ENCODE peak calls at places on chromosome 4, in seven cellular contexts. A is trophoblast cell, G is H9, S is mesendoderm, M is neuronal stem cell, P is H1, H is mesenchymal stem cell. K is an unnamed sample.

GRCh38 chr4:3465698-3466671 is 2.9 kb downstream of the DOK7 start:
- DNase-seq in P (no peak), A (no peak), G (peak), M (no peak), H (no peak), S (peak), K (no peak)

GRCh38 chr4:34469518-34469917 is 1774.8 kb downstream of the ARAP2 start:
- DNase-seq in G (no peak), A (no peak), P (no peak), S (no peak), M (no peak), H (no peak), K (no peak)

GRCh38 chr4:8739357-8739756 is 132.3 kb downstream of the HMX1 start:
- DNase-seq in H (no peak), S (no peak), P (no peak), A (no peak), M (no peak), G (no peak), K (no peak)

GRCh38 chr4:108107729-108108382 is 60.9 kb downstream of the LEF1 start:
- DNase-seq in G (no peak), P (no peak), M (no peak), A (no peak), S (no peak), H (no peak), K (no peak)

GRCh38 chr4:1074077-1074476 is 39.3 kb downstream of the RNF212 start:
- DNase-seq in A (no peak), H (no peak), G (no peak), P (no peak), S (no peak), M (no peak), K (no peak)

GRCh38 chr4:95068401-95068800 is 310.6 kb downstream of the BMPR1B start:
- DNase-seq in H (no peak), A (no peak), G (no peak), P (no peak), M (no peak), S (no peak), K (no peak)

GRCh38 chr4:33722800-33723511 is 2521.4 kb downstream of the ARAP2 start:
- DNase-seq in M (no peak), P (no peak), S (no peak), H (no peak), G (no peak), A (no peak), K (no peak)

GRCh38 chr4:39814403-39815185 is 116.7 kb downstream of the UBE2K start:
- DNase-seq in G (no peak), S (peak), M (no peak), P (no peak), A (peak), H (peak), K (peak)

GRCh38 chr4:80925293-80925692 is 105.2 kb upstream of the BMP3 start:
- DNase-seq in G (no peak), A (no peak), P (no peak), M (no peak), H (no peak), S (no peak), K (no peak)

GRCh38 chr4:87071401-87071800 is 136.6 kb downstream of the AFF1 start:
- DNase-seq in A (no peak), H (no peak), M (no peak), S (no peak), P (no peak), G (no peak), K (no peak)

GRCh38 chr4:165461176-165461835 is 82.5 kb downstream of the CPE start:
- DNase-seq in S (peak), G (no peak), A (peak), H (peak), P (no peak), M (no peak), K (peak)

GRCh38 chr4:36056128-36056527 is 188.2 kb downstream of the ARAP2 start:
- DNase-seq in H (no peak), A (no peak), M (no peak), G (no peak), P (no peak), S (no peak), K (no peak)

GRCh38 chr4:16585053-16585452 is 313.4 kb downstream of the LDB2 start:
- DNase-seq in A (no peak), M (no peak), P (no peak), H (no peak), S (no peak), G (no peak), K (no peak)

GRCh38 chr4:165873298-165874071 is 448 bp downstream of the TLL1 start:
- DNase-seq in M (peak), H (peak), P (peak), S (peak), G (peak), A (peak), K (no peak)

GRCh38 chr4:117783716-117784115 is 250.6 kb upstream of the NDST3 start:
- DNase-seq in P (no peak), S (no peak), H (peak), M (no peak), G (no peak), A (no peak), K (peak)

GRCh38 chr4:11416767-11417113 is 12.0 kb downstream of the HS3ST1 start:
- DNase-seq in A (no peak), S (peak), M (no peak), G (no peak), P (no peak), H (no peak), K (no peak)

GRCh38 chr4:102684605-102685052 is 76.1 kb downstream of the MANBA start:
- DNase-seq in H (peak), A (peak), M (no peak), P (no peak), S (no peak), G (no peak), K (peak)

GRCh38 chr4:105061136-105061696 is 85.5 kb upstream of the TET2 start:
- DNase-seq in A (peak), P (no peak), G (peak), S (peak), H (no peak), M (peak), K (peak)

GRCh38 chr4:113732-114131 is 10.6 kb upstream of the ZNF718 start:
- DNase-seq in M (no peak), H (no peak), P (no peak), G (no peak), A (no peak), S (no peak), K (no peak)

GRCh38 chr4:89834486-89835209 is 2.3 kb downstream of the SNCA start:
- DNase-seq in A (no peak), M (no peak), S (no peak), H (no peak), G (no peak), P (no peak), K (no peak)

DNA sequence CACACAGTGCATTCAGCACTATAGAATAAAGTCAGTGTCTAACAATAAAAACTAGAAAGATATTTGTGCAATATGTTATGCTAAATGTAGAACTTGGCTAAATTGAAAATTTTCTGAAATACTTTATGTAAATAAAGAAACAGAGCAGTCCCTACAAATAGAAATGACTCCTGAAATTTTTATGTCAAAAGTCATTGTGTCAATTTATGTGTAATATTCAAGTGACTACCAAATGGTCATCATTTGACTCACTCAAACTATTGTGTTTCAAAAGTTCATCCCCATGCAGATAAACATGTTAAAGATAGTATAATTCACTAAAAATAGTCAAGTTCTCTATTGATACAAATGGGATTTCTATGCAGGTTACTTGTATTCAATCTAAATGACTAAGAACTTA is 17.9 kb downstream of the LRBA start:
- DNase-seq in M (no peak), H (no peak), A (no peak), S (no peak), G (no peak), P (no peak), K (no peak)
- H4K8ac ChIP-seq in M (no peak), H (no peak), A (no peak), S (no peak), G (no peak), P (no peak), K (no peak)

GRCh38 chr4:4778491-4779003 is 80.9 kb upstream of the MSX1 start:
- DNase-seq in M (no peak), G (no peak), S (no peak), H (no peak), A (no peak), P (no peak), K (no peak)
- H4K8ac ChIP-seq in M (no peak), G (no peak), S (no peak), H (no peak), A (no peak), P (no peak), K (no peak)

GRCh38 chr4:75118739-75119138 is 185.8 kb downstream of the PARM1 start:
- DNase-seq in G (no peak), P (no peak), M (no peak), H (no peak), S (no peak), A (no peak), K (no peak)
- H4K8ac ChIP-seq in G (no peak), P (no peak), M (no peak), H (no peak), S (no peak), A (no peak), K (no peak)

GRCh38 chr4:109930872-109931271 is 18.2 kb downstream of the EGF start:
- DNase-seq in H (no peak), A (no peak), M (no peak), P (no peak), S (no peak), G (no peak), K (no peak)
- H4K8ac ChIP-seq in H (no peak), A (no peak), M (no peak), P (no peak), S (no peak), G (no peak), K (no peak)